ENCODE peak calls at places on chromosomes 7 and 10, in six cellular contexts. V is skeletal muscle cell; H is stimulated activated CD8-positive, alpha-beta memory T cell treated with anti-CD3 and anti-CD28 coated beads, Interleukin-4, amount 100 ng/mL, for 1 hour; Y is esophagus squamous epithelium; L is coronary artery; X is H4. P is an unnamed sample.

GRCh38 chr7:1460757-1461639 is 1.7 kb upstream of the MICALL2 start:
- DNase-seq in V (no peak), H (no peak), Y (no peak), L (peak; percentile 87), X (peak; percentile 89), P (no peak)

GRCh38 chr10:132306341-132306685 is 1.4 kb downstream of the STK32C start:
- DNase-seq in V (no peak), H (no peak), Y (no peak), L (peak; percentile 61), X (no peak), P (no peak)

GRCh38 chr10:69864321-69864720 is 62.6 kb downstream of the COL13A1 start:
- DNase-seq in V (peak; percentile 74), H (no peak), Y (no peak), L (no peak), X (no peak), P (no peak)

GRCh38 chr7:80478683-80479082 is 33.2 kb downstream of the GNAT3 start:
- DNase-seq in V (no peak), H (no peak), Y (no peak), L (no peak), X (peak; percentile 77), P (no peak)

GRCh38 chr10:130924138-130924819 is 387.2 kb downstream of the TCERG1L start:
- DNase-seq in V (no peak), H (no peak), Y (no peak), L (no peak), X (no peak), P (no peak)

GRCh38 chr10:2610946-2611345 is 456.4 kb upstream of the PFKP start:
- DNase-seq in V (no peak), H (no peak), Y (no peak), L (no peak), X (no peak), P (no peak)

GRCh38 chr7:27168265-27168947 is 3.1 kb upstream of the HOXA9 start:
- DNase-seq in V (no peak), H (no peak), Y (no peak), L (no peak), X (no peak), P (no peak)

GRCh38 chr10:87976101-87976743 is 112.8 kb downstream of the PTEN start:
- DNase-seq in V (no peak), H (no peak), Y (no peak), L (no peak), X (no peak), P (no peak)

GRCh38 chr7:120370954-120371353 is 98.0 kb downstream of the KCND2 start:
- DNase-seq in V (no peak), H (no peak), Y (no peak), L (no peak), X (no peak), P (no peak)